ENCODE peak calls at places on chromosomes 6 and 20, in five cellular contexts. U is OCI-LY7, O is lower lobe of right lung, E is heart left ventricle, I is HCT116. L is an unnamed sample. For H3K4me1, the result is how much of the 10 kb centered on the place peaks cover.

GRCh38 chr6:33792990-33793389 is 4.1 kb upstream of the LEMD2 start:
- DNase-seq in U (no peak), O (no peak), E (no peak), I (no peak), L (no peak)

GRCh38 chr6:150251566-150252186 is 108.8 kb downstream of the PPP1R14C start:
- DNase-seq in U (no peak), O (no peak), E (no peak), I (no peak), L (no peak)

GRCh38 chr6:37368961-37369320 is 15.2 kb downstream of the RNF8 start:
- DNase-seq in U (no peak), O (no peak), E (no peak), I (no peak), L (no peak)

GRCh38 chr6:52493669-52494068 is 73.5 kb downstream of the EFHC1 start:
- DNase-seq in U (no peak), O (no peak), E (no peak), I (no peak), L (no peak)

GRCh38 chr6:148464319-148465010 is 121.8 kb downstream of the SASH1 start:
- DNase-seq in U (peak), O (no peak), E (peak), I (peak), L (peak)

GRCh38 chr6:20817806-20818320 is 283.6 kb downstream of the CDKAL1 start:
- DNase-seq in U (no peak), O (no peak), E (no peak), I (no peak), L (no peak)

GRCh38 chr6:34378470-34378869 is 14.0 kb downstream of the NUDT3 start:
- DNase-seq in U (no peak), O (no peak), E (no peak), I (no peak), L (no peak)

GRCh38 chr6:104887350-104887749 is 27.6 kb upstream of the HACE1 start:
- DNase-seq in U (peak), O (no peak), E (no peak), I (no peak), L (no peak)

GRCh38 chr20:30811896-30812671 is 445.4 kb upstream of the DEFB115 start:
- DNase-seq in U (peak), O (peak), E (peak), I (no peak), L (peak)

GRCh38 chr20:4828830-4829493 is 107.3 kb downstream of the PRND start:
- DNase-seq in U (no peak), O (no peak), E (no peak), I (no peak), L (no peak)

GRCh38 chr6:149271348-149272340 is 45.9 kb upstream of the TAB2 start:
- DNase-seq in U (peak), O (peak), E (no peak), I (no peak), L (no peak)

GRCh38 chr20:57402206-57403125 is 11.3 kb downstream of the RBM38 start:
- DNase-seq in U (no peak), O (peak), E (no peak), I (no peak), L (peak)

GRCh38 chr20:64240243-64241015 is 15.1 kb upstream of the PCMTD2 start:
- DNase-seq in U (no peak), O (peak), E (no peak), I (no peak), L (no peak)

GRCh38 chr6:39892490-39893129 is 41.7 kb downstream of the MOCS1 start:
- DNase-seq in U (peak), O (peak), E (peak), I (peak), L (peak)

GRCh38 chr6:84458271-84458670 is 230.8 kb upstream of the CEP162 start:
- DNase-seq in U (no peak), O (no peak), E (no peak), I (no peak), L (no peak)

GRCh38 chr20:14951105-14951504 is 613.7 kb upstream of the FLRT3 start:
- DNase-seq in U (no peak), O (no peak), E (no peak), I (no peak), L (no peak)

GRCh38 chr6:21128601-21129000 is 464.9 kb upstream of the SOX4 start:
- DNase-seq in U (no peak), O (no peak), E (no peak), I (no peak), L (no peak)

GRCh38 chr6:39214846-39215639 is 14.2 kb downstream of the KCNK5 start:
- DNase-seq in U (no peak), O (peak), E (no peak), I (no peak), L (peak)

GRCh38 chr20:13099676-13100075 is 90.9 kb downstream of the SPTLC3 start:
- DNase-seq in U (no peak), O (no peak), E (no peak), I (no peak), L (no peak)

GRCh38 chr20:51628533-51629398 is 86.2 kb upstream of the NFATC2 start:
- DNase-seq in U (no peak), O (no peak), E (no peak), I (no peak), L (no peak)

GRCh38 chr6:149563203-149563927 is 2.8 kb upstream of the GINM1 start:
- DNase-seq in U (no peak), O (no peak), E (no peak), I (no peak), L (no peak)

GRCh38 chr6:169035381-169036280 is 218.0 kb downstream of the THBS2 start:
- DNase-seq in U (no peak), O (no peak), E (no peak), I (no peak), L (peak)

GRCh38 chr20:52340036-52340634 is 148.6 kb upstream of the ZFP64 start:
- DNase-seq in U (no peak), O (no peak), E (no peak), I (no peak), L (no peak)

GRCh38 chr6:27866370-27867050 is 45.7 kb downstream of the OR2B2 start:
- DNase-seq in U (peak), O (no peak), E (no peak), I (no peak), L (no peak)

GRCh38 chr6:84749181-84749580 is 15.2 kb downstream of the TBX18 start:
- DNase-seq in U (no peak), O (no peak), E (no peak), I (no peak), L (no peak)

GRCh38 chr6:30490031-30490876 is 945 bp downstream of the HLA-E start:
- DNase-seq in U (peak), O (peak), E (peak), I (no peak), L (peak)

GRCh38 chr6:22053385-22053997 is 243.3 kb downstream of the PRL start:
- DNase-seq in U (no peak), O (no peak), E (no peak), I (no peak), L (no peak)

GRCh38 chr6:144415014-144415413 is 129.9 kb downstream of the UTRN start:
- DNase-seq in U (no peak), O (no peak), E (no peak), I (no peak), L (no peak)

GRCh38 chr6:137237413-137238170 is 18.4 kb upstream of the IFNGR1 start:
- DNase-seq in U (no peak), O (no peak), E (no peak), I (no peak), L (no peak)

GRCh38 chr6:27810768-27811298 is 101.4 kb downstream of the OR2B2 start:
- DNase-seq in U (peak), O (no peak), E (no peak), I (no peak), L (no peak)

GRCh38 chr20:44566018-44566417 is 16.4 kb upstream of the PKIG start:
- DNase-seq in U (no peak), O (no peak), E (no peak), I (no peak), L (no peak)

GRCh38 chr20:32524871-32525501 is 60.1 kb downstream of the NOL4L start:
- DNase-seq in U (no peak), O (peak), E (peak), I (no peak), L (peak)
- H3K4me1 ChIP-seq in U (under half), O (under half), E (under half), I (under half), L (under half)

DNA sequence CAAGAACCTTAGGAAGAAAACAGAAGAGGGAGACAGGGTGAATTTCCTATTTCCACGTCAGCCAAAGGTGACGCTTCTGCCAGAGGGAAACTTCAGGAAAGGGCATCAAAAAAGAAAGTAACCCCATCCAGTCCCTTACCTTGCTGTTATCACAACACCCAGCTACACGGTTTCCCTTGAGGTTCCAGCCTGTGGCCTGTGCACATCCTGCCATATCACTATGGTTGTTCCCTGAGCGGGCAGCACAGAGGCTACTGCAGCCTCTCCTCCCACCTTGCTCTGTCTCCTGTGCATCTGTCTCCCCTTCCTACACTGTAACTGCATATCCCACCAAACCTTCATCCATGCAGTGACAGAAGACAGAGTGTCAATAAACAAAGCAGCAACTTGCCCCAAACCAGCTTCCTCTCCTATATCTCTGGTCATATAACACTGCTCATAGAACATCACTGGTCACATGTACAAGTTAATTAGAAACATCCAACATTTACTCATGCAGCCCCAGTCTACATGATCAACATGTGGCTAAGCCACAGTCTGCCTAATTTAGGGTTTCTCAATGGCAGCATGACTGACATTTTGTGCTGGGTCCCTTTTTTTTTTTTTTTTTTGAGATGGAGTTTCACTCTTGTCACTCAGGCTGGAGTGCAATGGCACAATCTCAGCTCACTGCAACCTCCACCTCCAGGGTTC is 54.7 kb downstream of the GFOD1 start:
- DNase-seq in U (no peak), O (no peak), E (no peak), I (no peak), L (no peak)
- H3K4me1 ChIP-seq in U (under half), O (half or more), E (under half), I (under half), L (under half)

DNA sequence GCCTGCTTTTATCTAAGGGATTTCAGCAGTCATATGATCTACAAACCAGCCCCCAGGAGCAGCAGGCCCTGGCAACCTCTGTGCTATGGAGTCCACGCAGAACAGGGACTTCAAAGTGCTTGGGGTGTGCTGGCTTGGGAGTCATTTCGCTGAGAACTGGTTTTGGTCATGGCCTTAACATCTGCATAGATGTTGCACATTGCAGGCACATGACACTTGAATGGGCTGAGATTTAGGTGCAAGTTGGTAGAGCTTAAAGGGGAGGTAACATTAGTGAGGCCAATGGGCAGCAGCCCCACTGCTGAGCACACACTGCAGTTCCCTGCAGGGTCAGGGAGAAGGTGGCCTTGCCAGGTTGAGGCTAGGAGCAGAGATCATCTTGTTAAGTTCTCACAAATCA is 43.6 kb downstream of the RREB1 start:
- DNase-seq in U (no peak), O (no peak), E (no peak), I (no peak), L (no peak)
- H3K4me1 ChIP-seq in U (under half), O (half or more), E (under half), I (half or more), L (under half)

GRCh38 chr6:111861321-111861938 is 11.8 kb downstream of the FYN start:
- DNase-seq in U (no peak), O (no peak), E (no peak), I (no peak), L (no peak)
- H3K4me1 ChIP-seq in U (under half), O (under half), E (under half), I (under half), L (under half)